ENCODE peak calls at places on chromosome 16, in ten cellular contexts. U is amygdala; O is pulmonary artery endothelial cell; X is Calu3; D is colonic mucosa; L is MCF 10A; Y is activated CD8-positive, alpha-beta memory T cell treated with anti-CD3 and anti-CD28 coated beads, Interleukin-2, amount 50 U/mL, for 4 hours; C is Peyer's patch; R is posterior cingulate gyrus; M is cardiac muscle cell. G is an unnamed sample.

GRCh38 chr16:585351-585750 is 4.5 kb upstream of the RAB40C start:
- DNase-seq in U (no peak), M (no peak), O (no peak), D (no peak), Y (no peak), R (no peak), X (peak), L (no peak), C (no peak), G (no peak)

GRCh38 chr16:74461826-74462225 is 40.5 kb upstream of the CLEC18B start:
- DNase-seq in R (no peak), Y (no peak), X (no peak), C (no peak), M (no peak), U (no peak), L (no peak), O (no peak), D (no peak), G (no peak)

GRCh38 chr16:50309156-50309526 is 42.8 kb downstream of the ADCY7 start:
- DNase-seq in C (no peak), D (no peak), L (no peak), R (no peak), X (no peak), O (no peak), U (no peak), Y (no peak), M (no peak), G (no peak)

GRCh38 chr16:81310045-81310644 is 4.6 kb upstream of the GAN start:
- DNase-seq in U (no peak), R (no peak), O (no peak), M (no peak), L (no peak), X (no peak), Y (no peak), C (no peak), D (no peak), G (no peak)

GRCh38 chr16:46717692-46718091 is 28.2 kb downstream of the ORC6 start:
- DNase-seq in D (no peak), M (no peak), U (no peak), R (peak), L (no peak), C (no peak), X (no peak), O (no peak), Y (no peak), G (no peak)

GRCh38 chr16:76946879-76947278 is 244.1 kb upstream of the MON1B start:
- DNase-seq in L (peak), X (peak), C (no peak), U (no peak), Y (no peak), R (no peak), O (no peak), D (no peak), M (peak), G (peak)

GRCh38 chr16:25006504-25007055 is 8.6 kb downstream of the ARHGAP17 start:
- DNase-seq in X (no peak), O (no peak), D (no peak), R (peak), M (no peak), C (peak), U (no peak), L (peak), Y (no peak), G (no peak)

GRCh38 chr16:1575578-1575977 is 36.3 kb downstream of the IFT140 start:
- DNase-seq in D (no peak), C (no peak), Y (no peak), M (no peak), L (no peak), O (no peak), R (no peak), X (no peak), U (no peak), G (no peak)

GRCh38 chr16:80931985-80932720 is 74.5 kb downstream of the CMC2 start:
- DNase-seq in L (no peak), X (peak), U (no peak), O (no peak), Y (no peak), D (peak), M (peak), C (peak), R (peak), G (no peak)

GRCh38 chr16:82735696-82736095 is 108.9 kb downstream of the CDH13 start:
- DNase-seq in O (no peak), U (no peak), Y (no peak), X (no peak), D (no peak), M (peak), C (no peak), R (no peak), L (no peak), G (no peak)

G was measured in amniotic stem cell.